ENCODE peak calls at places on chromosomes 12 and 14, in seven cellular contexts. G, U, N, P, Y, Q and B are unnamed samples.

GRCh38 chr14:106845286-106846087 is 1319.1 kb downstream of the TMEM121 start:
- DNase-seq in G (no peak), U (peak), N (peak), P (no peak), Y (peak), Q (peak), B (peak)

GRCh38 chr14:55746533-55746932 is 166.5 kb downstream of the KTN1 start:
- DNase-seq in G (peak), U (no peak), N (no peak), P (no peak), Y (no peak), Q (no peak), B (no peak)

GRCh38 chr14:52069617-52070431 is 965 bp upstream of the NID2 start:
- DNase-seq in G (no peak), U (no peak), N (no peak), P (no peak), Y (no peak), Q (no peak), B (peak)

GRCh38 chr12:14367097-14367661 is 1.7 kb downstream of the ATF7IP start:
- DNase-seq in G (peak), U (peak), N (no peak), P (no peak), Y (no peak), Q (no peak), B (no peak)

GRCh38 chr14:57574617-57575288 is 81.1 kb upstream of the CCDC198 start:
- DNase-seq in G (no peak), U (no peak), N (no peak), P (no peak), Y (no peak), Q (no peak), B (no peak)

GRCh38 chr14:60250318-60251035 is 1.5 kb downstream of the PPM1A start:
- DNase-seq in G (peak), U (no peak), N (no peak), P (no peak), Y (no peak), Q (peak), B (no peak)

GRCh38 chr12:85920324-85920947 is 46.3 kb downstream of the NTS start:
- DNase-seq in G (peak), U (no peak), N (no peak), P (no peak), Y (no peak), Q (peak), B (no peak)

GRCh38 chr12:902581-902980 is 46.9 kb downstream of the RAD52 start:
- DNase-seq in G (no peak), U (no peak), N (no peak), P (no peak), Y (no peak), Q (no peak), B (no peak)

GRCh38 chr12:188910-189621 is 24.9 kb downstream of the SLC6A12 start:
- DNase-seq in G (peak), U (peak), N (peak), P (peak), Y (peak), Q (peak), B (peak)

GRCh38 chr14:72776701-72777255 is 117.1 kb downstream of the DPF3 start:
- DNase-seq in G (no peak), U (no peak), N (no peak), P (no peak), Y (no peak), Q (no peak), B (peak)